ENCODE peak calls at places on chromosome 20, in eight cellular contexts. R, I, F, O, H, W, Q and T are unnamed samples.

GRCh38 chr20:478949-479429 is 16.7 kb upstream of the TBC1D20 start:
- DNase-seq in R (peak), I (peak), F (peak), O (no peak), H (no peak), W (peak), Q (peak), T (no peak)

GRCh38 chr20:45358282-45359068 is 4.5 kb upstream of the SYS1 start:
- DNase-seq in R (no peak), I (no peak), F (no peak), O (peak), H (peak), W (no peak), Q (no peak), T (peak)

GRCh38 chr20:62158088-62158400 is 14.5 kb downstream of the SS18L1 start:
- DNase-seq in R (no peak), I (no peak), F (no peak), O (peak), H (no peak), W (no peak), Q (no peak), T (no peak)

GRCh38 chr20:22404609-22405170 is 179.7 kb downstream of the FOXA2 start:
- DNase-seq in R (no peak), I (no peak), F (peak), O (no peak), H (no peak), W (no peak), Q (no peak), T (no peak)

GRCh38 chr20:47295921-47296426 is 60.5 kb downstream of the ZMYND8 start:
- DNase-seq in R (no peak), I (no peak), F (no peak), O (no peak), H (peak), W (peak), Q (no peak), T (no peak)

GRCh38 chr20:1489764-1490436 is 1.3 kb downstream of the SIRPB2 start:
- DNase-seq in R (peak), I (no peak), F (no peak), O (peak), H (peak), W (no peak), Q (no peak), T (peak)

GRCh38 chr20:39036011-39036410 is 73.9 kb downstream of the DHX35 start:
- DNase-seq in R (no peak), I (no peak), F (no peak), O (no peak), H (no peak), W (no peak), Q (no peak), T (no peak)

GRCh38 chr20:58461899-58462298 is 53.3 kb downstream of the APCDD1L start:
- DNase-seq in R (no peak), I (no peak), F (no peak), O (no peak), H (no peak), W (no peak), Q (no peak), T (no peak)

GRCh38 chr20:34300809-34301586 is 2.2 kb downstream of the AHCY start:
- DNase-seq in R (peak), I (peak), F (peak), O (no peak), H (no peak), W (no peak), Q (no peak), T (no peak)